ENCODE peak calls at places on chromosome 11, in six cellular contexts. T is small intestine, H is neuronal stem cell, M is cardiac muscle cell, C is lower lobe of right lung, J is pancreas. X is an unnamed sample.

GRCh38 chr11:66727282-66727882 is 1.6 kb downstream of the SPTBN2 start:
- DNase-seq in J (no peak), C (no peak), H (no peak), T (peak; percentile 15), M (peak; percentile 45), X (no peak)

GRCh38 chr11:12692238-12693074 is 18.2 kb downstream of the TEAD1 start:
- DNase-seq in T (peak; percentile 96), C (peak; percentile 77), M (peak; percentile 71), H (no peak), J (peak; percentile 94), X (no peak)

GRCh38 chr11:5071815-5072214 is 2.4 kb downstream of the OR52E1 start:
- DNase-seq in M (no peak), J (no peak), H (no peak), T (no peak), C (no peak), X (no peak)

GRCh38 chr11:101797335-101797734 is 117.5 kb upstream of the CEP126 start:
- DNase-seq in M (no peak), H (no peak), C (no peak), T (no peak), J (no peak), X (no peak)

GRCh38 chr11:17610402-17610894 is 63.4 kb downstream of the OTOG start:
- DNase-seq in M (no peak), H (no peak), C (no peak), T (no peak), J (peak; percentile 52), X (no peak)

GRCh38 chr11:124945826-124946225 is 8.2 kb upstream of the CCDC15 start:
- DNase-seq in C (no peak), M (no peak), T (no peak), H (no peak), J (no peak), X (no peak)

GRCh38 chr11:36373040-36374010 is 77.2 kb downstream of the PRR5L start:
- DNase-seq in H (no peak), C (no peak), J (no peak), M (no peak), T (peak; percentile 59), X (no peak)

GRCh38 chr11:132943737-132944556 is 588.4 kb downstream of the OPCML start:
- DNase-seq in H (peak; percentile 27), J (peak; percentile 58), T (no peak), C (no peak), M (peak; percentile 43), X (no peak)

GRCh38 chr11:6505577-6506240 is 8.6 kb downstream of the DNHD1 start:
- DNase-seq in J (no peak), C (no peak), M (peak; percentile 29), H (no peak), T (peak; percentile 70), X (no peak)

GRCh38 chr11:131661137-131661536 is 290.7 kb downstream of the NTM start:
- DNase-seq in C (no peak), M (no peak), J (no peak), H (no peak), T (no peak), X (no peak)

GRCh38 chr11:40879911-40880310 is 579.5 kb downstream of the LRRC4C start:
- DNase-seq in C (no peak), J (no peak), T (no peak), M (no peak), H (no peak), X (no peak)

GRCh38 chr11:117998664-117999353 is 12.6 kb downstream of the IL10RA start:
- DNase-seq in C (no peak), J (no peak), M (no peak), T (no peak), H (no peak), X (no peak)

GRCh38 chr11:129861702-129862107 is 33.7 kb downstream of the NFRKB start:
- DNase-seq in J (no peak), M (peak; percentile 78), T (peak; percentile 91), C (peak; percentile 82), H (peak; percentile 66), X (no peak)

GRCh38 chr11:5038336-5038735 is 8.0 kb upstream of the OR52J3 start:
- DNase-seq in H (no peak), T (no peak), J (no peak), M (no peak), C (no peak), X (no peak)

GRCh38 chr11:3803726-3804510 is 4.4 kb upstream of the PGAP2 start:
- DNase-seq in C (no peak), H (no peak), J (no peak), T (no peak), M (no peak), X (no peak)

GRCh38 chr11:134646561-134646960 is 234.5 kb upstream of the B3GAT1 start:
- DNase-seq in J (no peak), H (no peak), M (no peak), T (no peak), C (no peak), X (no peak)

GRCh38 chr11:119584193-119585037 is 144.6 kb downstream of the NECTIN1 start:
- DNase-seq in H (peak; percentile 90), C (peak; percentile 54), J (peak; percentile 79), M (peak; percentile 62), T (peak; percentile 36), X (no peak)

GRCh38 chr11:86162257-86162656 is 82.3 kb upstream of the EED start:
- DNase-seq in J (no peak), T (no peak), H (no peak), C (peak; percentile 52), M (no peak), X (no peak)
- H3K4me1 ChIP-seq in J (no peaks in the 10 kb centered on the region), T (peaks cover 2% of the 10 kb centered on the region), H (no peaks in the 10 kb centered on the region), C (peaks cover 22% of the 10 kb centered on the region), M (no peaks in the 10 kb centered on the region), X (no peaks in the 10 kb centered on the region)

GRCh38 chr11:11366793-11367192 is 13.7 kb upstream of the CSNK2A3 start:
- DNase-seq in H (no peak), M (peak; percentile 41), J (no peak), C (no peak), T (no peak), X (no peak)
- H3K4me1 ChIP-seq in H (no peaks in the 10 kb centered on the region), M (no peaks in the 10 kb centered on the region), J (no peaks in the 10 kb centered on the region), C (no peaks in the 10 kb centered on the region), T (no peaks in the 10 kb centered on the region), X (no peaks in the 10 kb centered on the region)

GRCh38 chr11:68749501-68750196 is 1.7 kb downstream of the TESMIN start:
- DNase-seq in C (no peak), J (no peak), T (no peak), H (peak; percentile 15), M (no peak), X (no peak)
- H3K4me1 ChIP-seq in C (peaks cover 5% of the 10 kb centered on the region), J (no peaks in the 10 kb centered on the region), T (no peaks in the 10 kb centered on the region), H (peaks cover 20% of the 10 kb centered on the region), M (no peaks in the 10 kb centered on the region), X (peaks cover 7% of the 10 kb centered on the region)

DNA sequence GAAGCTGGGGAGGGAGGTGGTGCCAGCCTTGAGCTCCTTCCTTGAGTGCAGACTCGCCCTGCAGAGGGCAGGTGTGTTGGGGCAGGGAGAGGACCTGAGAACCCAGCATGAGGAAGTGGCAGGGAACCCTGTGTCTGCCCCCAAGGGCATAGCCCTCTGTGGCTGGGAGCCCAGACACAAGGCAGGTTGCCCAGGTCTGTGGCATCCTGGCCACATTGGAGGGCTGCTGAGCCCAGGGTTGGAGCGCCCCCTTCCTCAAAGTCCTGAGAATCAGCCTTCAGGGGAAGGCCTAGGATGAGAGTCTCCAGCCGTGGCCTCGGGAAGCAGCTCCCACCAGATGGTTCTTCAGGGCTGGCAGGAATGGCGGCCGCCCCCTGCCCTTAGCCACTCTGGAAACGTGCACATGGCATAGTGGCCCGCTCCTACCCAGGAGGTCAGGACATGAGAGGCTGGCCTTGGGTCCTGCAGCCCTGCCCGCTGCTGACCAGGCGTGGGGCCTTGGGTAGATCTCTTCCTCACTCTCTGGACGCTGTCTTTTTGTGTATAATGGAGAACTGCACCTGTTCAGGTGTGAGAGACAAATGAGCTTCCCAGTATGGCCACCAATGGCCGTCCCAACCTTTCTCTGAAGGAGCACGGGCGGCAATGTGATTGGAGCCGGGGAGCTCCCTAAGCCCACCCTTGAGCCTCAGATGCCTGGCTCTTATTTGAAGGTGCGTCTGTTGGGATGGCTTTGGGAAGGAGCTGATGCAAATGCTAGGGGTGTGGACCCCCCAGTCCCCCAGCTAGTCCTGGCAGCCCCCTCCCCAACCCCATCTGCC is 4.5 kb upstream of the CDC42BPG start:
- DNase-seq in T (peak; percentile 94), H (no peak), M (no peak), J (peak; percentile 86), C (peak; percentile 64), X (peak; percentile 57)
- H3K4me1 ChIP-seq in T (peaks cover 3% of the 10 kb centered on the region), H (peaks cover 8% of the 10 kb centered on the region), M (peaks cover 6% of the 10 kb centered on the region), J (peaks cover 5% of the 10 kb centered on the region), C (peaks cover 82% of the 10 kb centered on the region), X (peaks cover 73% of the 10 kb centered on the region)

GRCh38 chr11:121453589-121454299 is 977 bp upstream of the SORL1-AS1 start:
- DNase-seq in H (no peak), M (no peak), J (no peak), C (no peak), T (peak; percentile 47), X (no peak)
- H3K4me1 ChIP-seq in H (peaks cover 14% of the 10 kb centered on the region), M (peaks cover 4% of the 10 kb centered on the region), J (no peaks in the 10 kb centered on the region), C (peaks cover 30% of the 10 kb centered on the region), T (peaks cover 3% of the 10 kb centered on the region), X (peaks cover 77% of the 10 kb centered on the region)

DNA sequence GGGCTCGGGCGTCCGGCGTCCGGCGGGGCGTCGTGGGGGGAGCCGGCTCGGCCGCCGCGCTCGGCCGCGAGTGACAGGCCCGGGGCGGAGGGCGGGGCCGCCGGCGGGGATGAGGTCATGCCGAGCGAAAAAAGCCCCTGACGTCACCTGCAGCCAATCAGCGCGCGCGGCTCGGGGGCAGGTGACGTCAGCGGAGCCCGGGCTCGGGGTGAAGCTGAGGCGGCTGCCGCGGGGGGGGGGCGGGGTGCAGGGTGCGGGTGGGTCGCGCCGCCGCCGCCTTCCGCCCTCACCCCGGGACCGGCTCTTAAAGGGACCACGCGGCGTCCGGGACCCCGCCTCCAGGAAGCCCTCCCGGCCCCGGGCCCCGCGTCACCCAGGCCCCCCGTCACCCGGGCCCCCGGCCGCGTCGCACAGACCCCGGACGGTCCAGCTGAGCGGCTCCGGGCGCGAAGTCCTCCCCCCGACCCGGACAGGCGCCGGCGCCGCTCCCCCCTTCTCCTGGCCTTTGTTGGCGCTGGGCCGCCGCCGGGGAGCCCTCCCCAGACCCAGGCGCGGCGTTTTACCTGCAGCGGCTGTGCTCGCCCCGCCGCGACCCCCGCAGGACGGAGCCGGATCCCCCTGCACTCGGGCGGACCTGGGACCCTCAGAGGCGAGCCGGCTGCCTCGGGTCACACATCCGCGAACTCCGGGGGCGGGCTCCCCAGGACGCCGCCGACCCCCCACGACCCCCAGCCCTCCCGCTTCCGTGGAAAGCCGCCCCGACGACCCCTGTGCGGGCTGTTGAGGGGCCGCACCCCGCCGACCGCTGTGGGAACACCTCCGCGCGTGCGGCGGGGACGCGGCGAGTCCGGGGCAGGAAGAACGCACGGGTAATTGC is at the start of gene DUSP8:
- DNase-seq in C (peak; percentile 91), T (peak; percentile 89), J (peak; percentile 97), M (peak; percentile 87), H (peak; percentile 71), X (peak; percentile 95)
- H3K4me1 ChIP-seq in C (peaks cover 32% of the 10 kb centered on the region), T (no peaks in the 10 kb centered on the region), J (no peaks in the 10 kb centered on the region), M (peaks cover 3% of the 10 kb centered on the region), H (peaks cover 18% of the 10 kb centered on the region), X (peaks cover 54% of the 10 kb centered on the region)